ENCODE peak calls at places on chromosomes 12 and 14, in five cellular contexts. W is fibroblast of the conjunctiva, E is skeletal muscle cell, T is Calu3, L is lung. Y is an unnamed sample.

GRCh38 chr12:109795023-109795422 is 38.2 kb downstream of the TRPV4 start:
- DNase-seq in W (no peak), E (no peak), L (no peak), T (no peak), Y (no peak)

GRCh38 chr12:22318122-22318737 is 16.3 kb downstream of the ST8SIA1 start:
- DNase-seq in E (no peak), L (no peak), W (no peak), T (no peak), Y (no peak)

GRCh38 chr14:103705158-103705523 is 10.1 kb downstream of the XRCC3 start:
- DNase-seq in T (no peak), E (no peak), W (no peak), L (peak), Y (no peak)

GRCh38 chr12:52171950-52172512 is 19.8 kb downstream of the KRT80 start:
- DNase-seq in W (no peak), L (no peak), E (no peak), T (peak), Y (no peak)

GRCh38 chr12:71304306-71304705 is 135.3 kb upstream of the LGR5 start:
- DNase-seq in W (no peak), E (no peak), T (no peak), L (no peak), Y (no peak)

GRCh38 chr14:51341338-51341737 is 101.3 kb downstream of the TMX1 start:
- DNase-seq in W (no peak), E (no peak), T (peak), L (no peak), Y (no peak)

GRCh38 chr12:109567967-109568366 is 5.3 kb downstream of the MMAB start:
- DNase-seq in W (no peak), L (no peak), T (no peak), E (no peak), Y (no peak)

GRCh38 chr12:113298861-113299545 is 35.9 kb downstream of the SLC8B1 start:
- DNase-seq in T (no peak), L (no peak), E (no peak), W (no peak), Y (no peak)

GRCh38 chr12:104788848-104789271 is 169.2 kb downstream of the SLC41A2 start:
- DNase-seq in T (no peak), W (no peak), L (no peak), E (no peak), Y (no peak)

GRCh38 chr14:100072783-100073346 is 7.6 kb downstream of the EVL start:
- DNase-seq in T (no peak), L (peak), E (no peak), W (no peak), Y (no peak)

GRCh38 chr14:51776102-51776894 is 84.1 kb upstream of the GNG2 start:
- DNase-seq in W (peak), T (peak), L (peak), E (peak), Y (peak)

GRCh38 chr12:122250536-122250935 is 15.8 kb downstream of the VPS33A start:
- DNase-seq in E (no peak), W (no peak), T (no peak), L (no peak), Y (no peak)

GRCh38 chr12:3076730-3077571 is at the start of gene TSPAN9:
- DNase-seq in W (no peak), E (peak), T (peak), L (peak), Y (no peak)

GRCh38 chr12:62933871-62934798 is 815 bp downstream of the PPM1H start:
- DNase-seq in E (no peak), T (peak), W (no peak), L (peak), Y (no peak)

GRCh38 chr12:110732572-110732971 is 10.1 kb downstream of the PPP1CC start:
- DNase-seq in E (no peak), L (no peak), T (no peak), W (no peak), Y (no peak)

GRCh38 chr12:71436696-71437095 is 2.9 kb upstream of the LGR5 start:
- DNase-seq in E (no peak), L (no peak), T (no peak), W (no peak), Y (no peak)

GRCh38 chr12:50751921-50752721 is 11.8 kb upstream of the ATF1 start:
- DNase-seq in T (no peak), L (no peak), E (no peak), W (no peak), Y (no peak)

GRCh38 chr12:49557187-49557916 is 10.6 kb downstream of the MCRS1 start:
- DNase-seq in W (no peak), E (no peak), L (no peak), T (no peak), Y (no peak)

GRCh38 chr12:71070416-71071155 is 87.2 kb downstream of the TSPAN8 start:
- DNase-seq in W (peak), T (no peak), E (no peak), L (no peak), Y (no peak)

GRCh38 chr12:108647199-108647935 is 13.7 kb upstream of the SELPLG start:
- DNase-seq in L (no peak), W (no peak), T (no peak), E (no peak), Y (no peak)

GRCh38 chr12:61213646-61214045 is 1046.6 kb upstream of the USP15 start:
- DNase-seq in L (no peak), T (peak), E (no peak), W (no peak), Y (no peak)

GRCh38 chr12:20578142-20578541 is 117.0 kb upstream of the SLCO1C1 start:
- DNase-seq in E (no peak), L (no peak), W (no peak), T (no peak), Y (no peak)

GRCh38 chr12:95820096-95820703 is 29.6 kb upstream of the NTN4 start:
- DNase-seq in W (no peak), L (no peak), T (peak), E (no peak), Y (no peak)

GRCh38 chr12:1377681-1378080 is 216.7 kb downstream of the FBXL14 start:
- DNase-seq in W (no peak), E (no peak), T (no peak), L (no peak), Y (no peak)

GRCh38 chr12:48903982-48904411 is 21.3 kb downstream of the FKBP11 start:
- DNase-seq in T (peak), W (peak), L (peak), E (no peak), Y (no peak)

GRCh38 chr14:55609681-55610080 is 29.7 kb downstream of the KTN1 start:
- DNase-seq in W (no peak), E (no peak), L (no peak), T (no peak), Y (no peak)

GRCh38 chr12:47805417-47805816 is 14.3 kb downstream of the HDAC7 start:
- DNase-seq in L (no peak), E (no peak), T (no peak), W (no peak), Y (no peak)

GRCh38 chr14:58082011-58082410 is 70.0 kb downstream of the ARMH4 start:
- DNase-seq in T (no peak), E (no peak), W (no peak), L (no peak), Y (no peak)

GRCh38 chr12:108854453-108855283 is 2.7 kb downstream of the SSH1 start:
- DNase-seq in E (peak), L (no peak), W (peak), T (peak), Y (peak)

GRCh38 chr12:2299207-2299606 is 246.4 kb downstream of the CACNA1C start:
- DNase-seq in W (no peak), T (peak), E (no peak), L (no peak), Y (no peak)

GRCh38 chr12:47391566-47391965 is 311.8 kb upstream of the AMIGO2 start:
- DNase-seq in E (no peak), W (no peak), L (no peak), T (no peak), Y (no peak)

GRCh38 chr14:104935026-104935650 is 10.5 kb downstream of the PLD4 start:
- DNase-seq in W (no peak), E (no peak), T (no peak), L (no peak), Y (no peak)

GRCh38 chr12:15474766-15475165 is 152.5 kb downstream of the PTPRO start:
- DNase-seq in E (no peak), T (no peak), W (no peak), L (no peak), Y (no peak)

GRCh38 chr14:68977741-68978549 is 1.2 kb downstream of the ACTN1 start:
- DNase-seq in T (peak), L (peak), W (peak), E (peak), Y (peak)

GRCh38 chr14:103074699-103075341 is 9.2 kb upstream of the LBHD2 start:
- DNase-seq in W (no peak), L (peak), T (peak), E (no peak), Y (no peak)

GRCh38 chr14:38883127-38883526 is 219.9 kb downstream of the SEC23A start:
- DNase-seq in E (no peak), W (no peak), L (no peak), T (no peak), Y (no peak)

Y was measured in non-pigmented ciliary epithelial cell.